ENCODE peak calls at places on chromosome 1, in nine cellular contexts. Z, W, E, C, I, P, D, G and K are unnamed samples.

GRCh38 chr1:229018674-229019295 is 252.1 kb upstream of the RAB4A start:
- DNase-seq in Z (no peak), W (no peak), E (no peak), C (no peak), I (no peak), P (no peak), D (no peak), G (no peak), K (no peak)

GRCh38 chr1:7633521-7634245 is 137.4 kb upstream of the VAMP3 start:
- DNase-seq in Z (no peak), W (no peak), E (no peak), C (no peak), I (no peak), P (no peak), D (no peak), G (no peak), K (no peak)

GRCh38 chr1:187045371-187045770 is 216.6 kb downstream of the PLA2G4A start:
- DNase-seq in Z (no peak), W (no peak), E (no peak), C (no peak), I (no peak), P (no peak), D (no peak), G (no peak), K (no peak)

GRCh38 chr1:18458133-18458750 is 22.5 kb upstream of the KLHDC7A start:
- DNase-seq in Z (no peak), W (no peak), E (no peak), C (no peak), I (no peak), P (no peak), D (no peak), G (no peak), K (no peak)

GRCh38 chr1:107401704-107402103 is 260.9 kb downstream of the NTNG1 start:
- DNase-seq in Z (no peak), W (no peak), E (no peak), C (no peak), I (no peak), P (no peak), D (no peak), G (no peak), K (no peak)

GRCh38 chr1:110307239-110307974 is 31.8 kb upstream of the RBM15 start:
- DNase-seq in Z (no peak), W (no peak), E (no peak), C (no peak), I (no peak), P (no peak), D (no peak), G (no peak), K (no peak)

GRCh38 chr1:237672748-237673147 is 218.0 kb downstream of the ZP4 start:
- DNase-seq in Z (no peak), W (no peak), E (no peak), C (no peak), I (no peak), P (no peak), D (no peak), G (no peak), K (no peak)

GRCh38 chr1:234544094-234544579 is 65.2 kb upstream of the TARBP1 start:
- DNase-seq in Z (peak; percentile 88), W (peak; percentile 23), E (peak; percentile 28), C (no peak), I (peak; percentile 91), P (no peak), D (peak; percentile 12), G (peak; percentile 58), K (peak; percentile 82)